ENCODE peak calls at places on chromosomes 4 and X, in four cellular contexts. U is suprapubic skin, T is PC-3, Z is fibroblast of pulmonary artery. V is an unnamed sample.

GRCh38 chr4:124722069-124722468 is 9.5 kb upstream of the ANKRD50 start:
- DNase-seq in T (no peak), U (no peak), Z (no peak), V (no peak)

GRCh38 chrX:44569122-44569521 is 26.5 kb upstream of the FUNDC1 start:
- DNase-seq in T (no peak), Z (no peak), U (no peak), V (no peak)

GRCh38 chr4:97987019-97987648 is 156.1 kb downstream of the STPG2 start:
- DNase-seq in Z (peak; percentile 65), T (peak; percentile 56), U (no peak), V (no peak)

GRCh38 chr4:187464561-187464960 is 531.0 kb upstream of the ZFP42 start:
- DNase-seq in U (no peak), Z (no peak), T (peak; percentile 4), V (no peak)

GRCh38 chr4:122150896-122151295 is 1.2 kb upstream of the BLTP1 start:
- DNase-seq in Z (no peak), T (no peak), U (no peak), V (no peak)

GRCh38 chr4:8783736-8784135 is 87.9 kb downstream of the HMX1 start:
- DNase-seq in Z (no peak), T (no peak), U (no peak), V (no peak)

GRCh38 chr4:148060264-148061138 is 328.6 kb downstream of the ARHGAP10 start:
- DNase-seq in T (no peak), U (no peak), Z (no peak), V (no peak)

GRCh38 chrX:30613736-30614135 is 36.2 kb upstream of the TASL start:
- DNase-seq in U (no peak), Z (peak; percentile 3), T (no peak), V (no peak)

GRCh38 chrX:140724337-140725105 is 15.0 kb downstream of the LINC00632 start:
- DNase-seq in Z (peak; percentile 15), U (no peak), T (no peak), V (no peak)

GRCh38 chrX:18542897-18543296 is 117.5 kb downstream of the CDKL5 start:
- DNase-seq in U (no peak), Z (no peak), T (no peak), V (no peak)

GRCh38 chrX:31271615-31272471 is 200.0 kb upstream of the FTHL17 start:
- DNase-seq in T (peak; percentile 2), U (no peak), Z (no peak), V (no peak)

GRCh38 chr4:94455081-94455480 is 3.3 kb downstream of the PDLIM5 start:
- DNase-seq in Z (peak; percentile 88), T (peak; percentile 77), U (peak; percentile 86), V (no peak)

GRCh38 chrX:37926700-37927099 is 79.3 kb upstream of the DYNLT3 start:
- DNase-seq in Z (peak; percentile 70), T (peak; percentile 69), U (no peak), V (no peak)

GRCh38 chr4:142380052-142380598 is 466.0 kb downstream of the INPP4B start:
- DNase-seq in T (no peak), U (no peak), Z (no peak), V (no peak)

GRCh38 chrX:1389993-1390285 is 2.0 kb downstream of the SLC25A6 start:
- DNase-seq in U (no peak), Z (no peak), T (no peak), V (no peak)

GRCh38 chr4:38069271-38069760 is 109.1 kb downstream of the PTTG2 start:
- DNase-seq in T (peak; percentile 77), U (no peak), Z (peak; percentile 94), V (no peak)

GRCh38 chr4:91089194-91089593 is 962.0 kb downstream of the CCSER1 start:
- DNase-seq in Z (no peak), U (no peak), T (no peak), V (no peak)

GRCh38 chrX:130111220-130111934 is 1.1 kb upstream of the ELF4 start:
- DNase-seq in U (no peak), Z (no peak), T (no peak), V (no peak)

GRCh38 chrX:69093960-69094935 is 71.0 kb downstream of the PJA1 start:
- DNase-seq in Z (peak; percentile 70), U (no peak), T (peak; percentile 67), V (no peak)

GRCh38 chrX:2748815-2749188 is 3.0 kb upstream of the XG start:
- DNase-seq in U (no peak), T (no peak), Z (no peak), V (no peak)

GRCh38 chr4:129344058-129344457 is 248.1 kb downstream of the C4orf33 start:
- DNase-seq in Z (peak; percentile 66), U (no peak), T (peak; percentile 71), V (no peak)

GRCh38 chr4:150216725-150217124 is 138.5 kb downstream of the DCLK2 start:
- DNase-seq in T (no peak), Z (no peak), U (no peak), V (no peak)

GRCh38 chrX:124229374-124229773 is 103.1 kb upstream of the TEX13D start:
- DNase-seq in U (no peak), T (no peak), Z (no peak), V (no peak)

GRCh38 chrX:70046978-70047377 is 2.8 kb downstream of the AWAT2 start:
- DNase-seq in T (peak; percentile 82), U (no peak), Z (peak; percentile 84), V (no peak)

GRCh38 chr4:55947254-55947882 is 1.4 kb upstream of the CEP135 start:
- DNase-seq in U (no peak), Z (no peak), T (no peak), V (no peak)

GRCh38 chr4:53816561-53816960 is 225.3 kb upstream of the LNX1 start:
- DNase-seq in T (no peak), Z (no peak), U (no peak), V (no peak)

GRCh38 chr4:48665555-48666186 is 114.4 kb downstream of the FRYL start:
- DNase-seq in U (no peak), Z (no peak), T (peak; percentile 73), V (no peak)

GRCh38 chr4:55854132-55854531 is 684 bp downstream of the EXOC1 start:
- DNase-seq in U (no peak), Z (no peak), T (peak; percentile 14), V (no peak)

GRCh38 chr4:140141196-140141845 is 12.7 kb downstream of the MAML3 start:
- DNase-seq in T (peak; percentile 58), U (no peak), Z (no peak), V (no peak)

GRCh38 chrX:103791826-103792458 is 15.3 kb downstream of the PLP1 start:
- DNase-seq in T (peak; percentile 59), U (no peak), Z (peak; percentile 19), V (no peak)

GRCh38 chr4:54657556-54658313 is at the start of gene KIT:
- DNase-seq in Z (peak; percentile 15), T (no peak), U (peak; percentile 82), V (peak; percentile 87)

GRCh38 chr4:107548211-107548905 is 171.7 kb downstream of the PAPSS1 start:
- DNase-seq in T (peak; percentile 34), U (no peak), Z (peak; percentile 64), V (no peak)

GRCh38 chr4:169975837-169976796 is 50.1 kb downstream of the MFAP3L start:
- DNase-seq in Z (no peak), T (no peak), U (no peak), V (no peak)

GRCh38 chr4:65868096-65868824 is 198.0 kb upstream of the EPHA5 start:
- DNase-seq in T (peak; percentile 90), Z (no peak), U (no peak), V (no peak)

GRCh38 chr4:65861993-65862392 is 191.7 kb upstream of the EPHA5 start:
- DNase-seq in T (no peak), Z (no peak), U (no peak), V (no peak)

GRCh38 chr4:65865489-65865888 is 195.2 kb upstream of the EPHA5 start:
- DNase-seq in Z (peak; percentile 46), U (no peak), T (peak; percentile 77), V (no peak)
- TF ChIP-seq CTCF in Z (peak; percentile 47), U (no peak), T (peak; percentile 89), V (peak; percentile 41)

GRCh38 chr4:1691737-1692373 is 7.7 kb upstream of the FAM53A start:
- DNase-seq in U (no peak), T (no peak), Z (no peak), V (no peak)
- TF ChIP-seq CTCF in U (no peak), T (no peak), Z (no peak), V (no peak)

GRCh38 chr4:153205028-153205648 is 895 bp downstream of the TRIM2 start:
- DNase-seq in U (no peak), Z (no peak), T (peak; percentile 79), V (no peak)
- TF ChIP-seq CTCF in U (no peak), Z (no peak), T (peak; percentile 27), V (no peak)

GRCh38 chr4:112770111-112770510 is 133.2 kb downstream of the LARP7 start:
- DNase-seq in T (no peak), U (no peak), Z (no peak), V (no peak)
- TF ChIP-seq CTCF in T (no peak), U (no peak), Z (no peak), V (no peak)

DNA sequence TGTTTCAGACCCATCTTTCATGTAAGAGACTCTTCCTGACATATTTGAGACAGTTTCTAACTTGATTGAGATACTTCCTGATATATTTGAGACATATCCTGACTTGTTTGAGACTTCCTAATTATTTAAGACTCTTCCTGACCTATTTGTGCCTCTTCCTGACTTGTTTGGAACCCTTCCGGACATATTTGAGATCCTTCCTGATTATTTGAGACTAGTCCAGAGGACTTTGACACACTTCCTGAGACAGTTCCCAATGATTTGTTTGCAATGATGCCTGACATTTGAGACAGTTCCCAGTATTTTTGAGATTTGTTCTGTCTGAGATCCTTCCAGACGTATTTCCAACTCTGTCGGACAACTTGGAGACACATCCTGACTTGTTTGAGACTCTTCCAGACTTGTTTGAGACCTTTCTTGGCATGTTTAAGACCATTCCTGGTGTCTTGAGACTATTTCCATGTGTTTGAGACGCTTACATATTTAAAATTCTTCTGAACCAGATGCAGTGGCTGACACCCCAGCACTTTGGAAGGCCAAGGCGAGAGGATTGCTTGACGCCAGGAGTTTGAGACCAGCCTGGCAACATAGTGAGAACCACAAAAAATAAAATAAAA is 118.9 kb upstream of the USP9X start:
- DNase-seq in Z (no peak), U (no peak), T (no peak), V (no peak)
- TF ChIP-seq CTCF in Z (no peak), U (no peak), T (no peak), V (no peak)

DNA sequence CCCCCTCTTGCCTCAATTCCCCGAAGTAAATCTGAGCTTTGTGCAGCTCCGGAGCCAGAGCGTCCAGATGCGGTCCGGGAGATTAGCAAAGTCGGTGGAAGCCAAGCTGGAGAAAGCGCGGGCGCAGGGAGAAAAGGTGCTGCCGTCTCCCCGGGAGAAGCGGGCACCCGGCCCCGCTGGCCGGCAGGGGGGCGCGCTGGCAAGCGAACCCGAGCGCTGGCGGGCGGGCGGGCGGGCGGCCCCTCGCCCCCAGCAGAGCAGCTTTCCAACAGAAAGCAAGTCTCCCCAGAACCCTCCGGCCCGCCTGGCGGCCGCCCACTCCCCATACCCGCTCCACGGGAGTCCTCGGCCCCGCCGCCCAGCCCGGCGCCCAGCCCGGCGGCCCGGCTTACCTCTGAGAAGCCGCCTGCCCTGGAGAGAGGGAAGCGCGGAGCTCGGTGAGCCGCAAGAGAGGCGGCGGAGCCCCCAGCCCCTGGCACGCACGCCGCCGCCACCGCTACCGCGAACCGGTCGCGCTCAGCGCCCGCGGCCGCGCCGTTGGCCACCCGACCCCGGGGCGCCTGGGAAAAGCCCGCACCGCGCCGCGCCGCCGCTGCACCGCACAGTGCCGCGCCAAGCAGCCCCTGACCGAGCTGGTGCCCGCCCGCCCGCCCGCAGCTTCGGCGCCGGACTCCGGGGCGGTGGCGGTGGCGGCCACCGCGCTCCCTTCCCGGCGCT is 529 bp upstream of the CITED1 start:
- DNase-seq in U (no peak), Z (peak; percentile 5), T (peak; percentile 22), V (peak; percentile 83)
- TF ChIP-seq CTCF in U (no peak), Z (no peak), T (no peak), V (no peak)